ENCODE peak calls at places on chromosomes 2 and 18, in six cellular contexts. One of them, this sample, is unnamed.

GRCh38 chr2:46098606-46099005 is 198.6 kb upstream of the EPAS1 start:
- DNase-seq in activated CD4-positive, alpha-beta T cell treated with anti-CD3 and anti-CD28 coated beads, Interleukin-2, amount 50 U/mL, for 4 hours: no peak
- DNase-seq in fibroblast of lung: peak
- DNase-seq in occipital lobe: no peak
- DNase-seq in endodermal cell: no peak
- DNase-seq in iPS-NIHi11: no peak
- DNase-seq in this sample: no peak

GRCh38 chr2:204218040-204218439 is 281.5 kb downstream of the ICOS start:
- DNase-seq in activated CD4-positive, alpha-beta T cell treated with anti-CD3 and anti-CD28 coated beads, Interleukin-2, amount 50 U/mL, for 4 hours: no peak
- DNase-seq in fibroblast of lung: no peak
- DNase-seq in occipital lobe: no peak
- DNase-seq in endodermal cell: no peak
- DNase-seq in iPS-NIHi11: no peak
- DNase-seq in this sample: no peak

GRCh38 chr2:111669928-111670695 is 213.9 kb downstream of the ANAPC1 start:
- DNase-seq in activated CD4-positive, alpha-beta T cell treated with anti-CD3 and anti-CD28 coated beads, Interleukin-2, amount 50 U/mL, for 4 hours: no peak
- DNase-seq in fibroblast of lung: no peak
- DNase-seq in occipital lobe: no peak
- DNase-seq in endodermal cell: peak
- DNase-seq in iPS-NIHi11: no peak
- DNase-seq in this sample: no peak

GRCh38 chr18:21444465-21445023 is 156.0 kb downstream of the ESCO1 start:
- DNase-seq in activated CD4-positive, alpha-beta T cell treated with anti-CD3 and anti-CD28 coated beads, Interleukin-2, amount 50 U/mL, for 4 hours: no peak
- DNase-seq in fibroblast of lung: peak
- DNase-seq in occipital lobe: no peak
- DNase-seq in endodermal cell: peak
- DNase-seq in iPS-NIHi11: peak
- DNase-seq in this sample: no peak

GRCh38 chr2:54599914-54600313 is 123.5 kb upstream of the EML6 start:
- DNase-seq in activated CD4-positive, alpha-beta T cell treated with anti-CD3 and anti-CD28 coated beads, Interleukin-2, amount 50 U/mL, for 4 hours: no peak
- DNase-seq in fibroblast of lung: peak
- DNase-seq in occipital lobe: no peak
- DNase-seq in endodermal cell: no peak
- DNase-seq in iPS-NIHi11: no peak
- DNase-seq in this sample: no peak

GRCh38 chr2:138244400-138245001 is 257.1 kb upstream of the SPOPL start:
- DNase-seq in activated CD4-positive, alpha-beta T cell treated with anti-CD3 and anti-CD28 coated beads, Interleukin-2, amount 50 U/mL, for 4 hours: no peak
- DNase-seq in fibroblast of lung: peak
- DNase-seq in occipital lobe: no peak
- DNase-seq in endodermal cell: no peak
- DNase-seq in iPS-NIHi11: no peak
- DNase-seq in this sample: no peak

GRCh38 chr2:24333019-24333540 is 27.3 kb downstream of the ITSN2 start:
- DNase-seq in activated CD4-positive, alpha-beta T cell treated with anti-CD3 and anti-CD28 coated beads, Interleukin-2, amount 50 U/mL, for 4 hours: no peak
- DNase-seq in fibroblast of lung: no peak
- DNase-seq in occipital lobe: no peak
- DNase-seq in endodermal cell: no peak
- DNase-seq in iPS-NIHi11: no peak
- DNase-seq in this sample: no peak

GRCh38 chr2:232951891-232952290 is 61.2 kb downstream of the NGEF start:
- DNase-seq in activated CD4-positive, alpha-beta T cell treated with anti-CD3 and anti-CD28 coated beads, Interleukin-2, amount 50 U/mL, for 4 hours: no peak
- DNase-seq in fibroblast of lung: peak
- DNase-seq in occipital lobe: no peak
- DNase-seq in endodermal cell: no peak
- DNase-seq in iPS-NIHi11: no peak
- DNase-seq in this sample: no peak

GRCh38 chr2:113894156-113894743 is 4.4 kb downstream of the ACTR3 start:
- DNase-seq in activated CD4-positive, alpha-beta T cell treated with anti-CD3 and anti-CD28 coated beads, Interleukin-2, amount 50 U/mL, for 4 hours: no peak
- DNase-seq in fibroblast of lung: peak
- DNase-seq in occipital lobe: no peak
- DNase-seq in endodermal cell: no peak
- DNase-seq in iPS-NIHi11: no peak
- DNase-seq in this sample: no peak

GRCh38 chr18:25453556-25454269 is 101.7 kb upstream of the ZNF521 start:
- DNase-seq in activated CD4-positive, alpha-beta T cell treated with anti-CD3 and anti-CD28 coated beads, Interleukin-2, amount 50 U/mL, for 4 hours: no peak
- DNase-seq in fibroblast of lung: peak
- DNase-seq in occipital lobe: no peak
- DNase-seq in endodermal cell: no peak
- DNase-seq in iPS-NIHi11: no peak
- DNase-seq in this sample: no peak

GRCh38 chr2:85706063-85706462 is 11.9 kb downstream of the GNLY start:
- DNase-seq in activated CD4-positive, alpha-beta T cell treated with anti-CD3 and anti-CD28 coated beads, Interleukin-2, amount 50 U/mL, for 4 hours: no peak
- DNase-seq in fibroblast of lung: no peak
- DNase-seq in occipital lobe: no peak
- DNase-seq in endodermal cell: no peak
- DNase-seq in iPS-NIHi11: no peak
- DNase-seq in this sample: no peak

GRCh38 chr18:23515911-23516546 is 12.7 kb downstream of the RMC1 start:
- DNase-seq in activated CD4-positive, alpha-beta T cell treated with anti-CD3 and anti-CD28 coated beads, Interleukin-2, amount 50 U/mL, for 4 hours: peak
- DNase-seq in fibroblast of lung: peak
- DNase-seq in occipital lobe: peak
- DNase-seq in endodermal cell: peak
- DNase-seq in iPS-NIHi11: peak
- DNase-seq in this sample: peak

GRCh38 chr2:46493241-46493970 is 14.0 kb downstream of the TMEM247 start:
- DNase-seq in activated CD4-positive, alpha-beta T cell treated with anti-CD3 and anti-CD28 coated beads, Interleukin-2, amount 50 U/mL, for 4 hours: no peak
- DNase-seq in fibroblast of lung: peak
- DNase-seq in occipital lobe: no peak
- DNase-seq in endodermal cell: no peak
- DNase-seq in iPS-NIHi11: no peak
- DNase-seq in this sample: no peak

GRCh38 chr2:78553866-78554647 is 471.4 kb upstream of the REG3G start:
- DNase-seq in activated CD4-positive, alpha-beta T cell treated with anti-CD3 and anti-CD28 coated beads, Interleukin-2, amount 50 U/mL, for 4 hours: no peak
- DNase-seq in fibroblast of lung: no peak
- DNase-seq in occipital lobe: no peak
- DNase-seq in endodermal cell: no peak
- DNase-seq in iPS-NIHi11: no peak
- DNase-seq in this sample: no peak

GRCh38 chr18:39701071-39701783 is 2135.6 kb upstream of the CELF4 start:
- DNase-seq in activated CD4-positive, alpha-beta T cell treated with anti-CD3 and anti-CD28 coated beads, Interleukin-2, amount 50 U/mL, for 4 hours: no peak
- DNase-seq in fibroblast of lung: no peak
- DNase-seq in occipital lobe: no peak
- DNase-seq in endodermal cell: no peak
- DNase-seq in iPS-NIHi11: no peak
- DNase-seq in this sample: no peak

GRCh38 chr2:230925879-230926765 is 1.1 kb upstream of the GPR55 start:
- DNase-seq in activated CD4-positive, alpha-beta T cell treated with anti-CD3 and anti-CD28 coated beads, Interleukin-2, amount 50 U/mL, for 4 hours: peak
- DNase-seq in fibroblast of lung: no peak
- DNase-seq in occipital lobe: no peak
- DNase-seq in endodermal cell: peak
- DNase-seq in iPS-NIHi11: no peak
- DNase-seq in this sample: no peak

GRCh38 chr2:241692448-241692847 is 5.8 kb upstream of the DTYMK start:
- DNase-seq in activated CD4-positive, alpha-beta T cell treated with anti-CD3 and anti-CD28 coated beads, Interleukin-2, amount 50 U/mL, for 4 hours: no peak
- DNase-seq in fibroblast of lung: peak
- DNase-seq in occipital lobe: no peak
- DNase-seq in endodermal cell: no peak
- DNase-seq in iPS-NIHi11: no peak
- DNase-seq in this sample: no peak